ENCODE peak calls at places on chromosomes 4 and X, in six cellular contexts. A, I, T, U, Y and N are unnamed samples.

GRCh38 chrX:23012162-23012561 is 12.4 kb downstream of the DDX53 start:
- DNase-seq in T (no peak), Y (no peak), A (no peak), I (no peak), U (no peak), N (no peak)

GRCh38 chr4:54625391-54625790 is 32.4 kb upstream of the KIT start:
- DNase-seq in A (no peak), T (no peak), I (no peak), U (no peak), Y (no peak), N (no peak)

GRCh38 chr4:7757501-7758443 is 181.9 kb downstream of the AFAP1 start:
- DNase-seq in I (no peak), U (no peak), T (no peak), Y (no peak), A (no peak), N (no peak)

GRCh38 chr4:117577686-117578085 is 456.6 kb upstream of the NDST3 start:
- DNase-seq in Y (no peak), T (no peak), A (no peak), I (no peak), U (no peak), N (no peak)

GRCh38 chr4:52862605-52863236 is 604 bp downstream of the RASL11B start:
- DNase-seq in Y (no peak), U (no peak), T (no peak), A (no peak), I (no peak), N (no peak)

GRCh38 chrX:70129811-70130210 is 3.4 kb upstream of the IGBP1 start:
- DNase-seq in A (no peak), U (no peak), Y (no peak), I (no peak), T (no peak), N (no peak)

GRCh38 chr4:31141141-31141811 is 421.1 kb downstream of the PCDH7 start:
- DNase-seq in U (no peak), Y (no peak), I (no peak), A (no peak), T (no peak), N (no peak)

GRCh38 chr4:77172336-77172735 is 15.3 kb downstream of the CCNG2 start:
- DNase-seq in A (no peak), U (no peak), T (no peak), I (peak), Y (no peak), N (no peak)

GRCh38 chr4:128871948-128872347 is 62.4 kb downstream of the JADE1 start:
- DNase-seq in A (no peak), T (no peak), U (no peak), Y (no peak), I (peak), N (no peak)

GRCh38 chr4:37685211-37685725 is 908 bp downstream of the RELL1 start:
- DNase-seq in Y (no peak), I (peak), U (no peak), A (no peak), T (peak), N (peak)
- H3K27ac ChIP-seq in Y (peak), I (peak), U (no peak), A (peak), T (no peak), N (peak)

GRCh38 chrX:13432776-13433605 is 113.1 kb upstream of the ATXN3L start:
- DNase-seq in U (no peak), T (no peak), Y (no peak), I (peak), A (no peak), N (no peak)
- H3K27ac ChIP-seq in U (no peak), T (no peak), Y (peak), I (peak), A (peak), N (no peak)

GRCh38 chr4:84870398-84871163 is 95.9 kb downstream of the WDFY3 start:
- DNase-seq in U (no peak), Y (no peak), T (peak), I (peak), A (no peak), N (no peak)
- H3K27ac ChIP-seq in U (no peak), Y (peak), T (peak), I (peak), A (no peak), N (no peak)

GRCh38 chr4:121822796-121823504 is 733 bp downstream of the CCNA2 start:
- DNase-seq in T (peak), U (peak), A (peak), Y (peak), I (no peak), N (peak)
- H3K27ac ChIP-seq in T (peak), U (peak), A (no peak), Y (no peak), I (no peak), N (peak)